ENCODE peak calls at places on chromosomes 5 and 9, in four cellular contexts. T, J, E and O are unnamed samples.

GRCh38 chr9:128550226-128550625 is 2.2 kb upstream of the SPTAN1 start:
- DNase-seq in T (peak), J (no peak), E (no peak), O (no peak)

GRCh38 chr9:2180704-2181103 is 165.6 kb downstream of the SMARCA2 start:
- DNase-seq in T (peak), J (no peak), E (no peak), O (no peak)

GRCh38 chr5:3345195-3345594 is 250.4 kb upstream of the IRX1 start:
- DNase-seq in T (no peak), J (no peak), E (no peak), O (no peak)

GRCh38 chr9:13125261-13125660 is 154.2 kb downstream of the MPDZ start:
- DNase-seq in T (no peak), J (no peak), E (no peak), O (no peak)

GRCh38 chr5:156329197-156329611 is 2.2 kb downstream of the SGCD start:
- DNase-seq in T (peak), J (peak), E (no peak), O (no peak)

GRCh38 chr5:154194348-154195329 is 4.1 kb downstream of the GALNT10 start:
- DNase-seq in T (peak), J (no peak), E (peak), O (no peak)

GRCh38 chr5:122649080-122649479 is 125.8 kb upstream of the SNX2 start:
- DNase-seq in T (no peak), J (no peak), E (no peak), O (no peak)

GRCh38 chr9:94950733-94951590 is 224.5 kb downstream of the AOPEP start:
- DNase-seq in T (peak), J (no peak), E (peak), O (peak)

GRCh38 chr9:34653131-34653530 is 1.1 kb downstream of the IL11RA start:
- DNase-seq in T (peak), J (no peak), E (no peak), O (no peak)

GRCh38 chr5:171595801-171596231 is 176.4 kb downstream of the FGF18 start:
- DNase-seq in T (peak), J (peak), E (peak), O (no peak)

GRCh38 chr9:96553070-96553469 is 66.6 kb downstream of the CDC14B start:
- DNase-seq in T (peak), J (no peak), E (peak), O (no peak)

GRCh38 chr5:73122875-73123810 is 2.8 kb downstream of the TMEM171 start:
- DNase-seq in T (peak), J (no peak), E (peak), O (no peak)

GRCh38 chr9:9904021-9904420 is 708.8 kb downstream of the PTPRD start:
- DNase-seq in T (no peak), J (no peak), E (no peak), O (no peak)

GRCh38 chr9:75616841-75617566 is 273.5 kb upstream of the PCSK5 start:
- DNase-seq in T (no peak), J (no peak), E (no peak), O (no peak)

GRCh38 chr5:110969502-110969901 is 102.0 kb upstream of the TSLP start:
- DNase-seq in T (no peak), J (no peak), E (peak), O (no peak)

GRCh38 chr5:10507575-10508024 is 56.3 kb upstream of the ANKRD33B start:
- DNase-seq in T (peak), J (no peak), E (peak), O (no peak)

GRCh38 chr5:79847561-79847960 is 143.5 kb downstream of the MTX3 start:
- DNase-seq in T (no peak), J (no peak), E (no peak), O (no peak)

GRCh38 chr9:88532320-88532719 is 2.7 kb upstream of the NXNL2 start:
- DNase-seq in T (no peak), J (peak), E (no peak), O (no peak)

GRCh38 chr9:93261735-93262523 is 78.0 kb downstream of the WNK2 start:
- DNase-seq in T (no peak), J (no peak), E (no peak), O (no peak)

GRCh38 chr5:108654042-108654441 is 93.7 kb upstream of the FER start:
- DNase-seq in T (no peak), J (no peak), E (peak), O (no peak)

GRCh38 chr5:75510417-75510835 is 1.0 kb downstream of the CERT1 start:
- DNase-seq in T (peak), J (no peak), E (peak), O (no peak)